ENCODE peak calls at places on chromosome 9, in four cellular contexts. X is adrenal gland, U is GM23248, I is brain microvascular endothelial cell. W is an unnamed sample.

GRCh38 chr9:73154271-73154670 is 2.6 kb downstream of the ANXA1 start:
- DNase-seq in X (no peak), U (no peak), I (no peak), W (no peak)

GRCh38 chr9:89223398-89223977 is 44.9 kb upstream of the SHC3 start:
- DNase-seq in X (no peak), U (peak), I (no peak), W (no peak)

GRCh38 chr9:99385814-99386279 is 163.8 kb downstream of the SEC61B start:
- DNase-seq in X (no peak), U (peak), I (no peak), W (no peak)

GRCh38 chr9:17462869-17463464 is 115.9 kb upstream of the SH3GL2 start:
- DNase-seq in X (peak), U (peak), I (peak), W (no peak)

GRCh38 chr9:109483771-109484442 is 14.2 kb downstream of the PTPN3 start:
- DNase-seq in X (peak), U (no peak), I (no peak), W (no peak)

GRCh38 chr9:22108581-22109370 is 99.7 kb upstream of the CDKN2B start:
- DNase-seq in X (no peak), U (peak), I (no peak), W (no peak)

GRCh38 chr9:38408719-38409118 is 15.5 kb downstream of the IGFBPL1 start:
- DNase-seq in X (no peak), U (no peak), I (no peak), W (no peak)

GRCh38 chr9:88388886-88389617 is 808 bp downstream of the SPIN1 start:
- DNase-seq in X (peak), U (peak), I (peak), W (peak)

GRCh38 chr9:3299872-3300271 is 225.9 kb downstream of the RFX3 start:
- DNase-seq in X (no peak), U (no peak), I (no peak), W (no peak)

GRCh38 chr9:4741365-4742031 is 496 bp upstream of the AK3 start:
- DNase-seq in X (peak), U (peak), I (no peak), W (peak)
- H3K27ac ChIP-seq in X (peak), U (peak), I (no peak), W (peak)

GRCh38 chr9:5510360-5510931 is at the start of gene PDCD1LG2:
- DNase-seq in X (no peak), U (peak), I (peak), W (peak)

GRCh38 chr9:5511476-5511875 is 1.1 kb downstream of the PDCD1LG2 start:
- DNase-seq in X (no peak), U (peak), I (no peak), W (no peak)

GRCh38 chr9:5509573-5509972 is 758 bp upstream of the PDCD1LG2 start:
- DNase-seq in X (no peak), U (peak), I (peak), W (peak)

GRCh38 chr9:5511935-5512580 is 1.7 kb downstream of the PDCD1LG2 start:
- DNase-seq in X (no peak), U (peak), I (no peak), W (no peak)

DNA sequence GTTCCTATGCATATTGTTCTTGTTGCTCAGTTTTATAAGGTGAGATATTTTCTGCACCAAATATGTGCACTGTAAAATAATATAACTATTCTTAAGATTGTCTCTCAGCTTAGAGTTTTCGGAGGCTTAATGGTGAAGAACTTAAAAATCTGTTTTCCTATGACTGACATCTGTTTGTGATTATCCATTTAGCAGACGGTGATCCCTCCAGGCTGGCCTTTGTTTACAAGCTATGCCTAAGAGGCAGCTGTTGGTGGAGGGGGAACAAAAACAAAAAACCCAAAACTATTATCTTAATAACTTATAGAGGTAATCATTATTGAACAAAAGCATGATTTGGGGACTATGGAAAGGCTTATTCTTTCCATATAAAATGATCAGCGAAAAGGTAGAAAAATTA is 660 bp downstream of the PDCD1LG2 start:
- DNase-seq in X (no peak), U (peak), I (no peak), W (peak)
- H3K4me3 ChIP-seq in X (peak), U (peak), I (peak), W (peak)

GRCh38 chr9:98192503-98193335 is at the start of gene CORO2A:
- DNase-seq in X (peak), U (peak), I (peak), W (peak)

GRCh38 chr9:98191210-98191609 is 1.2 kb downstream of the CORO2A start:
- DNase-seq in X (no peak), U (no peak), I (no peak), W (no peak)

GRCh38 chr9:98189412-98189811 is 3.0 kb downstream of the CORO2A start:
- DNase-seq in X (no peak), U (no peak), I (no peak), W (no peak)

GRCh38 chr9:98191615-98192502 is 578 bp downstream of the CORO2A start:
- DNase-seq in X (peak), U (peak), I (no peak), W (no peak)

DNA sequence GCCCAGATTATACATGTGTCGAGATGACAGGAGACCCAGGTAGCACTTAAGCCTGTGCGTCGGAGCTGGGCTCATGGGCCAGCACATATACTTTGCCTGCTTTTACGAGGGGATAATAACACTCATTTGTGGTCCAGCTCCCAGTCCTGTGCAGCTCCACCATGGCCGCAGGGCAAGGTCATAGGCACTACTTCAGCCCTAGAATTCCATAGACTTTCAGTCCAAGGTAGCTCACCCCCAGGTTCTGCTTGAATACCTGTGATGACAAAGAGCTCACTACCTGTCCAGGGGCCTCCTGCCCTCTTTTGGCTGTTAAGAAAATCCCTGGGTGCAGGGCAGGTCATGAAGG is 1.7 kb downstream of the CORO2A start:
- DNase-seq in X (no peak), U (no peak), I (no peak), W (no peak)
- H3K27ac ChIP-seq in X (no peak), U (no peak), I (no peak), W (no peak)

GRCh38 chr9:91099471-91099870 is 262.2 kb downstream of the AUH start:
- DNase-seq in X (no peak), U (no peak), I (no peak), W (no peak)
- H3K4me3 ChIP-seq in X (no peak), U (peak), I (no peak), W (no peak)

GRCh38 chr9:27497883-27498553 is 26.1 kb upstream of the IFNK start:
- DNase-seq in X (no peak), U (no peak), I (no peak), W (no peak)
- H3K27ac ChIP-seq in X (no peak), U (no peak), I (no peak), W (no peak)

GRCh38 chr9:111633389-111633736 is 2.2 kb downstream of the DNAJC25 start:
- DNase-seq in X (no peak), U (no peak), I (no peak), W (no peak)
- H3K4me3 ChIP-seq in X (no peak), U (peak), I (no peak), W (no peak)